ENCODE peak calls at places on chromosomes 11 and 22, in seven cellular contexts. V, S, K, H, J, X and N are unnamed samples.

GRCh38 chr11:71971676-71972075 is 27.0 kb upstream of the IL18BP start:
- DNase-seq in V (no peak), S (no peak), X (no peak), H (no peak), K (no peak), J (no peak), N (no peak)

GRCh38 chr11:130144721-130145327 is 14.8 kb upstream of the ST14 start:
- DNase-seq in V (no peak), K (no peak), J (peak; percentile 20), X (no peak), H (no peak), S (no peak), N (no peak)

GRCh38 chr11:36373040-36374010 is 77.2 kb downstream of the PRR5L start:
- DNase-seq in S (no peak), V (no peak), K (no peak), J (no peak), X (no peak), H (no peak), N (no peak)

GRCh38 chr11:65792456-65792855 is 5.6 kb downstream of the OVOL1 start:
- DNase-seq in S (no peak), X (no peak), K (no peak), V (no peak), J (no peak), H (no peak), N (no peak)

GRCh38 chr11:2688381-2689231 is 11.2 kb downstream of the KCNQ1OT1 start:
- DNase-seq in K (no peak), H (no peak), X (no peak), J (no peak), S (no peak), V (no peak), N (no peak)

GRCh38 chr22:45648320-45649070 is 23.1 kb upstream of the ATXN10 start:
- DNase-seq in J (no peak), V (no peak), S (no peak), K (no peak), X (no peak), H (no peak), N (no peak)

GRCh38 chr11:77470504-77470903 is 3.4 kb downstream of the PAK1 start:
- DNase-seq in J (no peak), K (no peak), H (no peak), S (no peak), X (no peak), V (peak; percentile 29), N (no peak)

GRCh38 chr11:70070736-70071135 is 7.4 kb upstream of the ANO1 start:
- DNase-seq in H (peak; percentile 15), V (no peak), S (no peak), K (no peak), X (no peak), J (no peak), N (no peak)

GRCh38 chr11:67255864-67256263 is 10.4 kb upstream of the GRK2 start:
- DNase-seq in K (no peak), V (no peak), J (no peak), H (no peak), X (no peak), S (no peak), N (no peak)

GRCh38 chr11:113833151-113833550 is 42.2 kb downstream of the USP28 start:
- DNase-seq in X (no peak), J (no peak), S (no peak), H (no peak), V (peak; percentile 28), K (no peak), N (no peak)

GRCh38 chr11:14309425-14310192 is 49.4 kb downstream of the RRAS2 start:
- DNase-seq in S (no peak), H (no peak), J (no peak), X (no peak), V (no peak), K (no peak), N (no peak)

GRCh38 chr11:37657645-37658044 is 1059.6 kb upstream of the RAG2 start:
- DNase-seq in K (no peak), X (no peak), V (no peak), S (no peak), H (no peak), J (peak; percentile 25), N (no peak)

GRCh38 chr11:12901272-12901671 is 107.8 kb upstream of the RASSF10 start:
- DNase-seq in K (no peak), S (no peak), J (peak; percentile 30), X (no peak), V (no peak), H (no peak), N (no peak)